ENCODE peak calls at places on chromosomes 3 and 15, in five cellular contexts. D is IMR-90, N is GM12878, T is K562, U is HepG2. X is an unnamed sample.

GRCh38 chr3:127004641-127005397 is 21.9 kb downstream of the PLXNA1 start:
- DNase-seq in D (no peak), T (no peak), N (no peak), U (no peak), X (no peak)

GRCh38 chr3:7733933-7734332 is 767.7 kb upstream of the LMCD1 start:
- DNase-seq in T (no peak), U (no peak), N (no peak), D (no peak), X (no peak)

GRCh38 chr3:181709537-181710279 is 2.0 kb upstream of the SOX2 start:
- DNase-seq in N (no peak), D (peak; percentile 44), T (peak; percentile 72), U (peak; percentile 19), X (peak; percentile 72)

GRCh38 chr3:4672727-4673126 is 179.6 kb downstream of the ITPR1 start:
- DNase-seq in D (no peak), N (no peak), T (no peak), U (no peak), X (no peak)

GRCh38 chr15:41558400-41559238 is at the start of gene TYRO3:
- DNase-seq in T (peak; percentile 83), N (no peak), D (no peak), U (no peak), X (peak; percentile 93)

GRCh38 chr15:98903377-98904018 is 104.1 kb downstream of the PGPEP1L start:
- DNase-seq in N (no peak), D (peak; percentile 73), T (no peak), U (no peak), X (no peak)

GRCh38 chr3:30694148-30694547 is 87.7 kb downstream of the TGFBR2 start:
- DNase-seq in T (no peak), D (no peak), U (no peak), N (no peak), X (no peak)

GRCh38 chr3:46087871-46088270 is 60.6 kb upstream of the XCR1 start:
- DNase-seq in N (no peak), T (no peak), D (peak; percentile 41), U (no peak), X (no peak)

GRCh38 chr3:77652624-77653023 is 612.7 kb downstream of the ROBO2 start:
- DNase-seq in T (no peak), N (no peak), U (no peak), D (no peak), X (no peak)

GRCh38 chr3:28745904-28746617 is 397.4 kb upstream of the AZI2 start:
- DNase-seq in D (no peak), N (no peak), U (no peak), T (no peak), X (peak; percentile 29)

GRCh38 chr3:37935756-37936666 is 54.6 kb upstream of the VILL start:
- DNase-seq in D (peak; percentile 95), T (no peak), N (no peak), U (peak; percentile 98), X (no peak)

GRCh38 chr3:88807471-88808090 is 299.8 kb upstream of the EPHA3 start:
- DNase-seq in U (no peak), N (no peak), T (no peak), D (peak; percentile 74), X (no peak)

GRCh38 chr3:65732060-65732933 is 306.4 kb downstream of the MAGI1 start:
- DNase-seq in N (peak; percentile 3), T (peak; percentile 65), D (peak; percentile 80), U (peak; percentile 54), X (peak; percentile 71)

GRCh38 chr3:188465311-188465710 is 311.4 kb downstream of the LPP start:
- DNase-seq in D (no peak), N (no peak), T (no peak), U (no peak), X (no peak)

GRCh38 chr3:48678056-48678455 is 7.7 kb downstream of the NCKIPSD start:
- DNase-seq in U (no peak), N (no peak), T (no peak), D (peak; percentile 85), X (no peak)

GRCh38 chr3:71575433-71575832 is 8.1 kb downstream of the FOXP1 start:
- DNase-seq in T (no peak), D (no peak), N (no peak), U (no peak), X (no peak)

GRCh38 chr3:168139947-168140346 is 44.2 kb upstream of the GOLIM4 start:
- DNase-seq in T (no peak), D (peak; percentile 6), N (no peak), U (no peak), X (no peak)

GRCh38 chr3:53671192-53672021 is 174.8 kb downstream of the CHDH start:
- DNase-seq in T (no peak), N (no peak), U (no peak), D (no peak), X (peak; percentile 56)

GRCh38 chr3:24490151-24490550 is 4.5 kb downstream of the THRB start:
- DNase-seq in D (no peak), N (no peak), U (peak; percentile 71), T (no peak), X (no peak)

GRCh38 chr3:9769426-9770275 is at the start of gene CAMK1:
- DNase-seq in T (peak; percentile 60), U (peak; percentile 45), D (peak; percentile 58), N (no peak), X (peak; percentile 92)

GRCh38 chr3:9600597-9600996 is 47.0 kb upstream of the LHFPL4 start:
- DNase-seq in T (no peak), N (no peak), D (no peak), U (no peak), X (peak; percentile 73)

GRCh38 chr3:73461582-73461981 is 163.2 kb downstream of the PDZRN3 start:
- DNase-seq in T (no peak), N (no peak), U (no peak), D (peak; percentile 72), X (no peak)

GRCh38 chr3:11379238-11379823 is 107.1 kb downstream of the ATG7 start:
- DNase-seq in U (peak; percentile 24), N (peak; percentile 13), T (peak; percentile 29), D (peak; percentile 70), X (peak; percentile 56)

GRCh38 chr3:195790891-195791290 is 20.8 kb downstream of the MUC4 start:
- DNase-seq in U (no peak), N (peak; percentile 4), T (no peak), D (no peak), X (no peak)

GRCh38 chr3:154111365-154111764 is 9.8 kb upstream of the ARHGEF26 start:
- DNase-seq in U (no peak), T (no peak), N (no peak), D (no peak), X (no peak)

GRCh38 chr3:81492048-81492447 is 269.4 kb downstream of the GBE1 start:
- DNase-seq in U (no peak), T (no peak), D (peak; percentile 69), N (no peak), X (no peak)

DNA sequence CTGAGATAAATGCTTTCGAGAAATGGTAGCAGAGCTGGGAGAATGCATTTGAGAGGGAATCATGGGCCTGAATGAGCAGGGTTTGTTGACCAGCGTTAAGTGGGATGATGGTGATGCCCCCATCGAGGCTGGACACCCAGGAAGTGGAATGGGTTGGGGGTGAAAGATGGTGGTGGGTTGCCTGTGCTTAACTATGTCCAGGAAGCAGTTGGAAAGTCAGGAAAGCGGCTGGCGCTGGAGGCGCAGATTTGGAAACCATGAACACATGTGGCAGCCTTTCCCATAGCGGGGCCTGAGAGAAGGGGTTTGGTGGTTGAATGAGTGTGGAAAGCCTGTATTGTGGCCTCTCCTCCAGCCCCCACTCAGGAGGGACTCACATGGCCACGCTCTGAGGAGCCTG is 80.7 kb downstream of the AAGAB start:
- DNase-seq in D (no peak), T (no peak), N (no peak), U (no peak), X (no peak)
- H2AFZ ChIP-seq in D (no peak overlapping the region), T (no peak overlapping the region), N (no peak overlapping the region), U (no peak overlapping the region), X (no peak overlapping the region)

GRCh38 chr3:184321666-184322065 is 7.3 kb downstream of the EIF4G1 start:
- DNase-seq in N (no peak), D (no peak), T (no peak), U (no peak), X (peak; percentile 4)

GRCh38 chr3:184316792-184317191 is 2.4 kb downstream of the EIF4G1 start:
- DNase-seq in U (no peak), N (no peak), D (no peak), T (no peak), X (no peak)

GRCh38 chr3:184317201-184317600 is 2.8 kb downstream of the EIF4G1 start:
- DNase-seq in D (no peak), T (no peak), U (no peak), N (no peak), X (no peak)

GRCh38 chr3:184322731-184323487 is 8.5 kb downstream of the EIF4G1 start:
- DNase-seq in N (no peak), D (no peak), U (no peak), T (no peak), X (peak; percentile 17)

GRCh38 chr3:184320099-184320445 is 5.7 kb downstream of the EIF4G1 start:
- DNase-seq in D (peak; percentile 97), T (peak; percentile 39), U (peak; percentile 34), N (no peak), X (peak; percentile 71)
- TF ChIP-seq MXI1 in D (no peak), T (no peak), U (no peak), N (no peak), X (no peak)

GRCh38 chr3:170095771-170096170 is 58.0 kb downstream of the GPR160 start:
- DNase-seq in D (no peak), T (no peak), U (no peak), N (no peak), X (no peak)

GRCh38 chr3:170096342-170096741 is 58.5 kb downstream of the GPR160 start:
- DNase-seq in T (no peak), D (no peak), N (no peak), U (no peak), X (no peak)

GRCh38 chr3:170102421-170102820 is 64.6 kb downstream of the GPR160 start:
- DNase-seq in N (no peak), U (no peak), T (no peak), D (no peak), X (no peak)

GRCh38 chr3:170100937-170101336 is 63.1 kb downstream of the GPR160 start:
- DNase-seq in U (no peak), T (no peak), N (no peak), D (no peak), X (no peak)

GRCh38 chr3:170098753-170099152 is 61.0 kb downstream of the GPR160 start:
- DNase-seq in N (no peak), D (peak; percentile 35), T (no peak), U (no peak), X (no peak)
- H2AFZ ChIP-seq in N (no peak overlapping the region), D (no peak overlapping the region), T (no peak overlapping the region), U (no peak overlapping the region), X (no peak overlapping the region)

DNA sequence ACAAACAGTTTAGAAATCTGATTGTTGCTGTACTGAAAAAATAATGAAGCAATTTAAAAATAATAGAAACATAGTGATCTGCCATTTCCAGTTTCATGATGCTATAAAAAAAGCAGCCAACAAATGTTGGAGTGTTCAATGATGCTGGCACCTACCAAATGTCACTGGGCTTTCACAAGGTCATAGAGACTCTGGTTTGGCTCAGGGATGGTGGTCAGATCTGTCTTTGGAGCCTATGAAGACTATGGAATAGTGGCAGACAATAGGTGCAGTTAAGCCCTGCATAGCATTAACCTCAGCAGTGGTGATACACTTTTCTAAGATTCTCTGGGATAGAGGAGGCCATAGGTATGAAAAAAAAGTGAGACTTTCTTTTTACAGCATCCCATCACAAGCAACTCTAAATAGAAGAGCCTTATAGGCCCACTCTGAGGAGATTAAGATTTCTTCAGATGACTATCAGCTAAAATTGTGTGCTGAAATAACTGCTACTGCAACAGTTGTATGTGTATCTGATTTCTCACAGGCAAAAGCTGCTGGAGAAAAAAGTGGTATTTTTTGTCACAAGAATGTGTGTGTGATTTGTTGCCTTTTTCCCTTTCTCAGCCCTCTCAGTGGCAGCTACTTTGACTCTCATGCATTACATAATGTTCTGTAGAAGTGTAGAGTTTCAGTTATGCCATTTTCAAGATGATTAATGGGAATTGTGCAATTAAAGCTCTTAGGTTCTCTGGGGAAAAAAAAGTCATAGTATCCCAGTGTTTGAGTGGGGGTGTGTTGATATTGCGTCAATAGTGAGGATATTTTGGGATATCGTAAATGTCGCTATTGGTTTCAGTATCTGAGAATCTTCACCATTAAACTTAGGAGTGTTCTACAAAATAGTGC is 137.4 kb downstream of the MBNL1 start:
- DNase-seq in U (no peak), N (no peak), D (peak; percentile 87), T (no peak), X (no peak)
- TF ChIP-seq MXI1 in U (no peak), N (no peak), D (no peak), T (no peak), X (no peak)